ENCODE peak calls at places on chromosomes 4 and X, in nine cellular contexts. Y, Q, L, W, V, X, H, T and E are unnamed samples.
A peak's percentile ranks its signal among the peaks of the same experiment; 100 is the strongest.

GRCh38 chr4:92101609-92102231 is 202.0 kb upstream of the GRID2 start:
- DNase-seq in W (no peak), H (no peak), Y (no peak), V (no peak), T (no peak), X (no peak), L (no peak), Q (no peak), E (peak; percentile 79)

GRCh38 chr4:66123195-66123594 is 452.9 kb upstream of the EPHA5 start:
- DNase-seq in T (no peak), Q (no peak), X (no peak), W (peak; percentile 58), Y (no peak), L (no peak), H (no peak), V (no peak), E (peak; percentile 33)

GRCh38 chr4:105666693-105667092 is 41.8 kb downstream of the INTS12 start:
- DNase-seq in T (no peak), X (peak; percentile 38), Q (no peak), W (peak; percentile 9), L (no peak), Y (no peak), V (no peak), H (no peak), E (peak; percentile 43)

GRCh38 chr4:76365636-76366035 is 55.3 kb downstream of the CCDC158 start:
- DNase-seq in Q (no peak), X (no peak), T (no peak), W (peak; percentile 56), H (no peak), Y (no peak), L (no peak), V (no peak), E (no peak)

GRCh38 chrX:131752493-131753198 is 208.8 kb downstream of the OR13H1 start:
- DNase-seq in Y (no peak), H (no peak), L (no peak), T (peak; percentile 87), V (no peak), Q (no peak), W (no peak), X (no peak), E (peak; percentile 60)

GRCh38 chr4:11720292-11720691 is 291.6 kb upstream of the HS3ST1 start:
- DNase-seq in H (no peak), W (peak; percentile 26), T (peak; percentile 55), Q (no peak), L (no peak), Y (no peak), V (no peak), X (peak; percentile 57), E (peak; percentile 67)

GRCh38 chr4:122798101-122798500 is 28.5 kb upstream of the FGF2 start:
- DNase-seq in X (peak; percentile 92), T (peak; percentile 18), L (no peak), W (peak; percentile 97), V (no peak), Q (peak; percentile 39), Y (no peak), H (no peak), E (no peak)

GRCh38 chrX:41946973-41947612 is 23.7 kb upstream of the CASK start:
- DNase-seq in Q (no peak), V (no peak), X (no peak), L (no peak), T (no peak), W (no peak), Y (no peak), H (no peak), E (peak; percentile 45)

GRCh38 chr4:162323919-162324318 is 160.1 kb upstream of the FSTL5 start:
- DNase-seq in X (no peak), V (no peak), H (no peak), W (no peak), L (no peak), Q (no peak), Y (no peak), T (no peak), E (no peak)

GRCh38 chr4:40594261-40595178 is 35.1 kb downstream of the RBM47 start:
- DNase-seq in Q (no peak), W (peak; percentile 82), H (no peak), L (no peak), Y (no peak), V (no peak), T (no peak), X (no peak), E (peak; percentile 34)

GRCh38 chrX:115029869-115030564 is 12.6 kb upstream of the IL13RA2 start:
- DNase-seq in X (no peak), Q (no peak), T (no peak), Y (no peak), W (peak; percentile 34), H (no peak), V (no peak), L (no peak), E (no peak)

GRCh38 chr4:110514889-110515479 is 39.0 kb downstream of the ENPEP start:
- DNase-seq in H (no peak), Q (no peak), T (peak; percentile 7), Y (no peak), W (peak; percentile 43), L (no peak), V (no peak), X (peak; percentile 59), E (peak; percentile 61)

GRCh38 chrX:103831803-103832544 is at the start of gene RAB9B:
- DNase-seq in Y (peak; percentile 48), Q (peak; percentile 65), V (peak; percentile 65), H (peak; percentile 1), L (peak; percentile 50), W (peak; percentile 55), X (peak; percentile 32), T (peak; percentile 71), E (peak; percentile 22)

GRCh38 chr4:28369504-28369903 is 1508.9 kb downstream of the STIM2 start:
- DNase-seq in L (no peak), Y (no peak), T (no peak), H (no peak), Q (no peak), V (no peak), X (no peak), W (peak; percentile 48), E (no peak)

GRCh38 chrX:13843150-13843721 is 26.3 kb upstream of the GPM6B start:
- DNase-seq in H (no peak), V (no peak), Y (no peak), Q (no peak), T (no peak), L (no peak), X (no peak), W (no peak), E (no peak)

GRCh38 chrX:132165651-132166050 is 37.8 kb upstream of the FRMD7 start:
- DNase-seq in L (no peak), X (no peak), W (peak; percentile 5), H (no peak), V (no peak), Q (no peak), T (no peak), Y (no peak), E (peak; percentile 48)

GRCh38 chr4:29259556-29259955 is 1460.6 kb upstream of the PCDH7 start:
- DNase-seq in Q (no peak), L (no peak), Y (no peak), H (no peak), V (no peak), W (no peak), X (no peak), T (no peak), E (peak; percentile 34)

GRCh38 chrX:53729756-53730155 is 43.2 kb upstream of the HUWE1 start:
- DNase-seq in X (no peak), W (no peak), Q (no peak), Y (no peak), T (no peak), H (no peak), V (no peak), L (no peak), E (no peak)

GRCh38 chr4:165289429-165289785 is 38.1 kb upstream of the MSMO1 start:
- DNase-seq in X (peak; percentile 6), W (no peak), Y (no peak), V (no peak), L (no peak), H (no peak), T (no peak), Q (no peak), E (no peak)

GRCh38 chrX:9163153-9163790 is 129.3 kb upstream of the FAM9B start:
- DNase-seq in Y (no peak), W (peak; percentile 62), X (peak; percentile 52), T (no peak), H (no peak), Q (no peak), V (no peak), L (no peak), E (peak; percentile 79)

GRCh38 chr4:71713611-71714203 is 70.2 kb downstream of the GC start:
- DNase-seq in W (peak; percentile 69), X (peak; percentile 63), Q (no peak), Y (no peak), V (no peak), H (no peak), T (peak; percentile 59), L (no peak), E (peak; percentile 79)

GRCh38 chr4:1676605-1677525 is 7.2 kb downstream of the FAM53A start:
- DNase-seq in Q (no peak), T (no peak), H (no peak), Y (no peak), V (no peak), X (no peak), W (no peak), L (no peak), E (no peak)

GRCh38 chr4:13240066-13240465 is 244.1 kb downstream of the RAB28 start:
- DNase-seq in X (peak; percentile 80), H (no peak), W (peak; percentile 49), Q (no peak), T (no peak), Y (no peak), L (no peak), V (no peak), E (peak; percentile 35)

GRCh38 chrX:149516604-149517003 is 11.5 kb upstream of the IDS start:
- DNase-seq in L (no peak), V (no peak), Q (no peak), X (no peak), H (no peak), Y (no peak), T (no peak), W (no peak), E (no peak)

GRCh38 chrX:13489451-13489850 is 80.0 kb upstream of the EGFL6 start:
- DNase-seq in W (peak; percentile 57), Y (no peak), T (no peak), X (peak; percentile 17), V (no peak), H (no peak), L (no peak), Q (peak; percentile 67), E (peak; percentile 47)

GRCh38 chr4:124414641-124415040 is 297.9 kb downstream of the ANKRD50 start:
- DNase-seq in T (no peak), H (no peak), L (no peak), W (peak; percentile 42), X (no peak), V (no peak), Y (no peak), Q (no peak), E (peak; percentile 76)

GRCh38 chr4:7734651-7735260 is 204.9 kb downstream of the AFAP1 start:
- DNase-seq in Q (peak; percentile 24), Y (no peak), L (no peak), W (no peak), V (no peak), X (no peak), H (no peak), T (no peak), E (no peak)

GRCh38 chr4:64158648-64159326 is 250.5 kb downstream of the TECRL start:
- DNase-seq in H (no peak), L (peak; percentile 0), Y (no peak), X (peak; percentile 72), V (peak; percentile 4), W (peak; percentile 26), T (peak; percentile 38), Q (no peak), E (peak; percentile 90)

GRCh38 chrX:97494756-97495372 is 611.2 kb downstream of the RPA4 start:
- DNase-seq in Q (no peak), V (no peak), T (no peak), L (no peak), H (no peak), Y (no peak), W (no peak), X (no peak), E (no peak)

GRCh38 chr4:44740201-44740600 is 13.8 kb upstream of the GNPDA2 start:
- DNase-seq in T (no peak), Q (no peak), W (peak; percentile 1), V (no peak), Y (no peak), L (no peak), H (no peak), X (no peak), E (no peak)

GRCh38 chr4:38189445-38189844 is 229.2 kb downstream of the PTTG2 start:
- DNase-seq in L (no peak), Q (no peak), T (no peak), W (peak; percentile 96), Y (no peak), V (peak; percentile 19), X (peak; percentile 95), H (no peak), E (peak; percentile 89)